ENCODE peak calls at places on chromosomes 13 and 19, in nine cellular contexts. One of them, this sample, is unnamed.

GRCh38 chr13:100513987-100514670 is 74.5 kb downstream of the GGACT start:
- DNase-seq in AG04450: no peak
- DNase-seq in RWPE1: no peak
- DNase-seq in Calu3: no peak
- DNase-seq in tibial nerve: no peak
- DNase-seq in body of pancreas: no peak
- DNase-seq in osteocyte: no peak
- DNase-seq in psoas muscle: no peak
- DNase-seq in Peyer's patch: no peak
- DNase-seq in this sample: no peak

GRCh38 chr13:44436589-44437337 is 63.1 kb downstream of the SERP2 start:
- DNase-seq in AG04450: peak
- DNase-seq in RWPE1: peak
- DNase-seq in Calu3: peak
- DNase-seq in tibial nerve: peak
- DNase-seq in body of pancreas: peak
- DNase-seq in osteocyte: peak
- DNase-seq in psoas muscle: peak
- DNase-seq in Peyer's patch: peak
- DNase-seq in this sample: peak

GRCh38 chr13:75762066-75762937 is 126.2 kb downstream of the LMO7 start:
- DNase-seq in AG04450: no peak
- DNase-seq in RWPE1: peak
- DNase-seq in Calu3: no peak
- DNase-seq in tibial nerve: no peak
- DNase-seq in body of pancreas: peak
- DNase-seq in osteocyte: no peak
- DNase-seq in psoas muscle: no peak
- DNase-seq in Peyer's patch: peak
- DNase-seq in this sample: no peak

GRCh38 chr19:50401505-50402450 is 17.0 kb upstream of the SPIB start:
- DNase-seq in AG04450: no peak
- DNase-seq in RWPE1: no peak
- DNase-seq in Calu3: no peak
- DNase-seq in tibial nerve: no peak
- DNase-seq in body of pancreas: no peak
- DNase-seq in osteocyte: no peak
- DNase-seq in psoas muscle: no peak
- DNase-seq in Peyer's patch: no peak
- DNase-seq in this sample: no peak

GRCh38 chr19:38880882-38881609 is 3.0 kb upstream of the RINL start:
- DNase-seq in AG04450: no peak
- DNase-seq in RWPE1: no peak
- DNase-seq in Calu3: no peak
- DNase-seq in tibial nerve: no peak
- DNase-seq in body of pancreas: no peak
- DNase-seq in osteocyte: no peak
- DNase-seq in psoas muscle: no peak
- DNase-seq in Peyer's patch: no peak
- DNase-seq in this sample: no peak

GRCh38 chr19:15379996-15380647 is 535 bp upstream of the AKAP8 start:
- DNase-seq in AG04450: no peak
- DNase-seq in RWPE1: peak
- DNase-seq in Calu3: peak
- DNase-seq in tibial nerve: no peak
- DNase-seq in body of pancreas: peak
- DNase-seq in osteocyte: no peak
- DNase-seq in psoas muscle: no peak
- DNase-seq in Peyer's patch: peak
- DNase-seq in this sample: peak

GRCh38 chr13:71360041-71360440 is 507.0 kb downstream of the DACH1 start:
- DNase-seq in AG04450: no peak
- DNase-seq in RWPE1: no peak
- DNase-seq in Calu3: no peak
- DNase-seq in tibial nerve: no peak
- DNase-seq in body of pancreas: no peak
- DNase-seq in osteocyte: no peak
- DNase-seq in psoas muscle: no peak
- DNase-seq in Peyer's patch: no peak
- DNase-seq in this sample: no peak

GRCh38 chr19:45122832-45123231 is 29.9 kb downstream of the PPP1R37 start:
- DNase-seq in AG04450: no peak
- DNase-seq in RWPE1: no peak
- DNase-seq in Calu3: no peak
- DNase-seq in tibial nerve: no peak
- DNase-seq in body of pancreas: no peak
- DNase-seq in osteocyte: no peak
- DNase-seq in psoas muscle: no peak
- DNase-seq in Peyer's patch: no peak
- DNase-seq in this sample: no peak

GRCh38 chr13:24215732-24216131 is 55.2 kb downstream of the SPATA13 start:
- DNase-seq in AG04450: no peak
- DNase-seq in RWPE1: no peak
- DNase-seq in Calu3: no peak
- DNase-seq in tibial nerve: peak
- DNase-seq in body of pancreas: peak
- DNase-seq in osteocyte: no peak
- DNase-seq in psoas muscle: no peak
- DNase-seq in Peyer's patch: no peak
- DNase-seq in this sample: no peak

GRCh38 chr19:23365222-23365621 is 30.0 kb downstream of the ZNF91 start:
- DNase-seq in AG04450: no peak
- DNase-seq in RWPE1: no peak
- DNase-seq in Calu3: no peak
- DNase-seq in tibial nerve: no peak
- DNase-seq in body of pancreas: no peak
- DNase-seq in osteocyte: no peak
- DNase-seq in psoas muscle: no peak
- DNase-seq in Peyer's patch: no peak
- DNase-seq in this sample: no peak

GRCh38 chr13:23956106-23956505 is 58.8 kb upstream of the C1QTNF9B start:
- DNase-seq in AG04450: no peak
- DNase-seq in RWPE1: peak
- DNase-seq in Calu3: peak
- DNase-seq in tibial nerve: no peak
- DNase-seq in body of pancreas: no peak
- DNase-seq in osteocyte: no peak
- DNase-seq in psoas muscle: no peak
- DNase-seq in Peyer's patch: peak
- DNase-seq in this sample: no peak

DNA sequence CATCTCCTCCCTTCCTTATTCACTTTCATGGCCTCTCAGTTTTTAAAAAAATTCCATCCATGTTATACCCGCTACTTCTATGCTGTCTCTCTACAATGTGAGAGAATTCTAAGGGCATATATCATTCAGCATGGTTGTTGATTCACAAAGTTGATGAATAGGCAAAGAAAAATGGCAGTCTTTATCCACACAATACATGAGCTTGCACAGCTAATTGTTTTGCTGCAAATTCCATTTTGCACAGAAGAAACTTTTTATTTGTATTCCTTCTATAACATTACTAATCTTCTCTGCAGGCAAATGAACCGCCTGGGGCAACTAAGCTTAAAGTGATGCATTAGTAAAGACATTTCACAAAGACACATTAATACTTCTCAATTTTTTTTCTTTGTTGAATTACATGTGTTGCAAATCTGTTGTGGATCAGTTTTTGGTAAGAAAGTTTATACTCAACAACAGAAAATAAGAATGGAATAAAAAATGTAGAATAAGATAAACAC is 196.9 kb downstream of the LIG4 start:
- DNase-seq in AG04450: no peak
- DNase-seq in RWPE1: no peak
- DNase-seq in Calu3: no peak
- DNase-seq in tibial nerve: no peak
- DNase-seq in body of pancreas: no peak
- DNase-seq in osteocyte: no peak
- DNase-seq in psoas muscle: no peak
- DNase-seq in Peyer's patch: no peak
- DNase-seq in this sample: no peak
- TF ChIP-seq CTCF in AG04450: no peak
- TF ChIP-seq CTCF in RWPE1: no peak
- TF ChIP-seq CTCF in Calu3: no peak
- TF ChIP-seq CTCF in tibial nerve: no peak
- TF ChIP-seq CTCF in body of pancreas: no peak
- TF ChIP-seq CTCF in osteocyte: no peak
- TF ChIP-seq CTCF in psoas muscle: no peak
- TF ChIP-seq CTCF in Peyer's patch: no peak
- TF ChIP-seq CTCF in this sample: no peak

DNA sequence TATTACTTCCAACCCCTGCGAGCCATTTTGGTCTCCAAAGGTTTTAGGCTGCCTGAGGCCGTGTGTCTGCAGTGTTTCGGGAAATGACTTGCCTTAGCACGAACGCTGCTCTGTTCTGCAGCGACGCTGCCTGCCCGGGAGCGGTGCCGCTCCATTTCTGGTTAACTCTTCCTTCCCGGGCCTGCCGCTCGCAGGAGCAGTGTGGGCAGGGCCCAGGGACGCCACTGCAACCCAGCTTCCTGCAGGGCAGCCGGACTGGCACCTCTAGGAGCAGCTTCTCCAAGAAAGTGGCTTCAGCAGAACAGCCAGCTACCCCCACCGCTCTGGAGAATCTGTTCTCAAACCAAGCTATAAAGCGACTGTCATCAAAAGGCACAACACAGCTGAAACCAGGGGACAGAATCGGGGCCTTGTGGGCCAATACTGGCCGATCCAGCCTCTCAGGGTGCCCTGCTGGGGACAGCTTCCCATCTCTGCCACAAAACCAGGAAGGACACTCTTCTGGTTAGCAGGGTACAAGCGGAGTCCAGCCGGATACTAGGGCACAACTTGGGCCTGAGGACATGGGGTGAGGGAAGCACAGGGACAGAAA is 72.2 kb downstream of the KCTD15 start:
- DNase-seq in AG04450: no peak
- DNase-seq in RWPE1: peak
- DNase-seq in Calu3: no peak
- DNase-seq in tibial nerve: no peak
- DNase-seq in body of pancreas: peak
- DNase-seq in osteocyte: peak
- DNase-seq in psoas muscle: peak
- DNase-seq in Peyer's patch: no peak
- DNase-seq in this sample: no peak
- TF ChIP-seq CTCF in AG04450: no peak
- TF ChIP-seq CTCF in RWPE1: no peak
- TF ChIP-seq CTCF in Calu3: no peak
- TF ChIP-seq CTCF in tibial nerve: no peak
- TF ChIP-seq CTCF in body of pancreas: no peak
- TF ChIP-seq CTCF in osteocyte: no peak
- TF ChIP-seq CTCF in psoas muscle: no peak
- TF ChIP-seq CTCF in Peyer's patch: no peak
- TF ChIP-seq CTCF in this sample: no peak

GRCh38 chr19:1602091-1602707 is 3.1 kb downstream of the UQCR11 start:
- DNase-seq in AG04450: no peak
- DNase-seq in RWPE1: no peak
- DNase-seq in Calu3: no peak
- DNase-seq in tibial nerve: no peak
- DNase-seq in body of pancreas: no peak
- DNase-seq in osteocyte: no peak
- DNase-seq in psoas muscle: no peak
- DNase-seq in Peyer's patch: no peak
- DNase-seq in this sample: no peak

GRCh38 chr19:1605236-1606137 is at the start of gene UQCR11:
- DNase-seq in AG04450: peak
- DNase-seq in RWPE1: peak
- DNase-seq in Calu3: peak
- DNase-seq in tibial nerve: peak
- DNase-seq in body of pancreas: peak
- DNase-seq in osteocyte: peak
- DNase-seq in psoas muscle: peak
- DNase-seq in Peyer's patch: peak
- DNase-seq in this sample: peak

GRCh38 chr19:1598777-1599459 is 6.3 kb upstream of the MBD3 start:
- DNase-seq in AG04450: no peak
- DNase-seq in RWPE1: no peak
- DNase-seq in Calu3: no peak
- DNase-seq in tibial nerve: no peak
- DNase-seq in body of pancreas: no peak
- DNase-seq in osteocyte: no peak
- DNase-seq in psoas muscle: no peak
- DNase-seq in Peyer's patch: no peak
- DNase-seq in this sample: no peak

GRCh38 chr19:1599460-1599846 is 5.8 kb downstream of the UQCR11 start:
- DNase-seq in AG04450: no peak
- DNase-seq in RWPE1: no peak
- DNase-seq in Calu3: no peak
- DNase-seq in tibial nerve: no peak
- DNase-seq in body of pancreas: no peak
- DNase-seq in osteocyte: no peak
- DNase-seq in psoas muscle: no peak
- DNase-seq in Peyer's patch: no peak
- DNase-seq in this sample: no peak

GRCh38 chr19:1601613-1602064 is 3.6 kb downstream of the UQCR11 start:
- DNase-seq in AG04450: no peak
- DNase-seq in RWPE1: no peak
- DNase-seq in Calu3: no peak
- DNase-seq in tibial nerve: no peak
- DNase-seq in body of pancreas: no peak
- DNase-seq in osteocyte: no peak
- DNase-seq in psoas muscle: no peak
- DNase-seq in Peyer's patch: no peak
- DNase-seq in this sample: no peak
- TF ChIP-seq CTCF in AG04450: peak
- TF ChIP-seq CTCF in RWPE1: no peak
- TF ChIP-seq CTCF in Calu3: no peak
- TF ChIP-seq CTCF in tibial nerve: no peak
- TF ChIP-seq CTCF in body of pancreas: no peak
- TF ChIP-seq CTCF in osteocyte: no peak
- TF ChIP-seq CTCF in psoas muscle: no peak
- TF ChIP-seq CTCF in Peyer's patch: peak
- TF ChIP-seq CTCF in this sample: peak

GRCh38 chr19:11096210-11096841 is 7.1 kb downstream of the LDLR start:
- DNase-seq in AG04450: no peak
- DNase-seq in RWPE1: no peak
- DNase-seq in Calu3: no peak
- DNase-seq in tibial nerve: no peak
- DNase-seq in body of pancreas: peak
- DNase-seq in osteocyte: peak
- DNase-seq in psoas muscle: peak
- DNase-seq in Peyer's patch: no peak
- DNase-seq in this sample: no peak

GRCh38 chr19:11098327-11098726 is 9.1 kb downstream of the LDLR start:
- DNase-seq in AG04450: no peak
- DNase-seq in RWPE1: no peak
- DNase-seq in Calu3: no peak
- DNase-seq in tibial nerve: no peak
- DNase-seq in body of pancreas: no peak
- DNase-seq in osteocyte: no peak
- DNase-seq in psoas muscle: no peak
- DNase-seq in Peyer's patch: no peak
- DNase-seq in this sample: no peak

GRCh38 chr19:11092181-11092538 is 2.9 kb downstream of the LDLR start:
- DNase-seq in AG04450: no peak
- DNase-seq in RWPE1: no peak
- DNase-seq in Calu3: no peak
- DNase-seq in tibial nerve: no peak
- DNase-seq in body of pancreas: peak
- DNase-seq in osteocyte: no peak
- DNase-seq in psoas muscle: no peak
- DNase-seq in Peyer's patch: peak
- DNase-seq in this sample: no peak

GRCh38 chr19:11091343-11092153 is 2.3 kb downstream of the LDLR start:
- DNase-seq in AG04450: peak
- DNase-seq in RWPE1: peak
- DNase-seq in Calu3: peak
- DNase-seq in tibial nerve: no peak
- DNase-seq in body of pancreas: peak
- DNase-seq in osteocyte: no peak
- DNase-seq in psoas muscle: peak
- DNase-seq in Peyer's patch: peak
- DNase-seq in this sample: no peak

GRCh38 chr19:11094520-11094894 is 5.2 kb downstream of the LDLR start:
- DNase-seq in AG04450: no peak
- DNase-seq in RWPE1: no peak
- DNase-seq in Calu3: no peak
- DNase-seq in tibial nerve: no peak
- DNase-seq in body of pancreas: no peak
- DNase-seq in osteocyte: no peak
- DNase-seq in psoas muscle: no peak
- DNase-seq in Peyer's patch: no peak
- DNase-seq in this sample: no peak
- TF ChIP-seq CTCF in AG04450: no peak
- TF ChIP-seq CTCF in RWPE1: no peak
- TF ChIP-seq CTCF in Calu3: no peak
- TF ChIP-seq CTCF in tibial nerve: no peak
- TF ChIP-seq CTCF in body of pancreas: no peak
- TF ChIP-seq CTCF in osteocyte: no peak
- TF ChIP-seq CTCF in psoas muscle: no peak
- TF ChIP-seq CTCF in Peyer's patch: no peak
- TF ChIP-seq CTCF in this sample: no peak